ENCODE peak calls at places on chromosomes 5 and 9, in five cellular contexts. One of them, this sample, is unnamed.

GRCh38 chr5:16411235-16411634 is 54.4 kb downstream of the ZNF622 start:
- DNase-seq in mucosa of descending colon: no peak
- DNase-seq in heart left ventricle: no peak
- DNase-seq in choroid plexus epithelial cell: no peak
- DNase-seq in spleen: no peak
- DNase-seq in this sample: no peak

GRCh38 chr9:127578952-127579853 is 32.9 kb upstream of the STXBP1 start:
- DNase-seq in choroid plexus epithelial cell: peak
- DNase-seq in mucosa of descending colon: peak
- DNase-seq in heart left ventricle: peak
- DNase-seq in spleen: peak
- DNase-seq in this sample: peak

GRCh38 chr9:6780690-6781089 is 22.9 kb downstream of the KDM4C start:
- DNase-seq in heart left ventricle: no peak
- DNase-seq in choroid plexus epithelial cell: peak
- DNase-seq in mucosa of descending colon: no peak
- DNase-seq in spleen: no peak
- DNase-seq in this sample: no peak

GRCh38 chr9:128920381-128921058 is at the start of gene PHYHD1:
- DNase-seq in mucosa of descending colon: no peak
- DNase-seq in choroid plexus epithelial cell: peak
- DNase-seq in spleen: no peak
- DNase-seq in heart left ventricle: peak
- DNase-seq in this sample: peak

GRCh38 chr5:135821061-135821781 is 13.2 kb upstream of the SLC25A48 start:
- DNase-seq in heart left ventricle: no peak
- DNase-seq in spleen: no peak
- DNase-seq in mucosa of descending colon: no peak
- DNase-seq in choroid plexus epithelial cell: no peak
- DNase-seq in this sample: peak

GRCh38 chr5:142368529-142368928 is 43.7 kb upstream of the SPRY4 start:
- DNase-seq in mucosa of descending colon: no peak
- DNase-seq in choroid plexus epithelial cell: no peak
- DNase-seq in heart left ventricle: no peak
- DNase-seq in spleen: no peak
- DNase-seq in this sample: no peak

GRCh38 chr5:67494186-67494842 is 297.7 kb upstream of the CD180 start:
- DNase-seq in spleen: no peak
- DNase-seq in heart left ventricle: peak
- DNase-seq in choroid plexus epithelial cell: no peak
- DNase-seq in mucosa of descending colon: peak
- DNase-seq in this sample: no peak

GRCh38 chr5:6236858-6237481 is 141.4 kb downstream of the MED10 start:
- DNase-seq in spleen: no peak
- DNase-seq in choroid plexus epithelial cell: no peak
- DNase-seq in mucosa of descending colon: no peak
- DNase-seq in heart left ventricle: no peak
- DNase-seq in this sample: no peak

GRCh38 chr5:38471709-38472108 is 84.7 kb downstream of the LIFR start:
- DNase-seq in heart left ventricle: no peak
- DNase-seq in spleen: no peak
- DNase-seq in mucosa of descending colon: no peak
- DNase-seq in choroid plexus epithelial cell: no peak
- DNase-seq in this sample: no peak

GRCh38 chr5:129465945-129466344 is 5.8 kb downstream of the ADAMTS19 start:
- DNase-seq in mucosa of descending colon: no peak
- DNase-seq in choroid plexus epithelial cell: no peak
- DNase-seq in heart left ventricle: no peak
- DNase-seq in spleen: no peak
- DNase-seq in this sample: no peak

GRCh38 chr9:6616976-6617375 is 28.6 kb downstream of the GLDC start:
- DNase-seq in mucosa of descending colon: no peak
- DNase-seq in spleen: no peak
- DNase-seq in choroid plexus epithelial cell: no peak
- DNase-seq in heart left ventricle: no peak
- DNase-seq in this sample: no peak

GRCh38 chr5:15711881-15712280 is 211.9 kb downstream of the FBXL7 start:
- DNase-seq in mucosa of descending colon: no peak
- DNase-seq in spleen: no peak
- DNase-seq in heart left ventricle: no peak
- DNase-seq in choroid plexus epithelial cell: no peak
- DNase-seq in this sample: no peak

GRCh38 chr5:76331139-76331538 is 71.9 kb upstream of the IQGAP2 start:
- DNase-seq in heart left ventricle: no peak
- DNase-seq in mucosa of descending colon: no peak
- DNase-seq in spleen: no peak
- DNase-seq in choroid plexus epithelial cell: no peak
- DNase-seq in this sample: no peak

GRCh38 chr5:137470111-137470920 is 28.8 kb downstream of the SPOCK1 start:
- DNase-seq in mucosa of descending colon: no peak
- DNase-seq in choroid plexus epithelial cell: peak
- DNase-seq in spleen: no peak
- DNase-seq in heart left ventricle: no peak
- DNase-seq in this sample: peak

GRCh38 chr5:82396871-82397514 is 118.8 kb upstream of the RPS23 start:
- DNase-seq in mucosa of descending colon: peak
- DNase-seq in choroid plexus epithelial cell: peak
- DNase-seq in heart left ventricle: peak
- DNase-seq in spleen: no peak
- DNase-seq in this sample: peak

GRCh38 chr5:61298580-61298979 is 33.5 kb upstream of the ZSWIM6 start:
- DNase-seq in choroid plexus epithelial cell: peak
- DNase-seq in spleen: no peak
- DNase-seq in heart left ventricle: no peak
- DNase-seq in mucosa of descending colon: no peak
- DNase-seq in this sample: peak

GRCh38 chr5:16603295-16603694 is 13.5 kb downstream of the RETREG1 start:
- DNase-seq in heart left ventricle: no peak
- DNase-seq in spleen: no peak
- DNase-seq in mucosa of descending colon: no peak
- DNase-seq in choroid plexus epithelial cell: no peak
- DNase-seq in this sample: no peak

GRCh38 chr9:20630241-20630943 is 8.1 kb upstream of the MLLT3 start:
- DNase-seq in mucosa of descending colon: no peak
- DNase-seq in heart left ventricle: no peak
- DNase-seq in spleen: no peak
- DNase-seq in choroid plexus epithelial cell: no peak
- DNase-seq in this sample: no peak

GRCh38 chr5:176762489-176762888 is 47.9 kb upstream of the UNC5A start:
- DNase-seq in spleen: no peak
- DNase-seq in mucosa of descending colon: no peak
- DNase-seq in heart left ventricle: no peak
- DNase-seq in choroid plexus epithelial cell: no peak
- DNase-seq in this sample: peak

GRCh38 chr5:39446231-39446630 is 21.5 kb upstream of the DAB2 start:
- DNase-seq in heart left ventricle: no peak
- DNase-seq in choroid plexus epithelial cell: no peak
- DNase-seq in spleen: no peak
- DNase-seq in mucosa of descending colon: no peak
- DNase-seq in this sample: no peak

GRCh38 chr9:37215456-37216229 is 95.3 kb downstream of the ZCCHC7 start:
- DNase-seq in mucosa of descending colon: no peak
- DNase-seq in heart left ventricle: no peak
- DNase-seq in choroid plexus epithelial cell: peak
- DNase-seq in spleen: no peak
- DNase-seq in this sample: peak

GRCh38 chr9:37212435-37212834 is 92.1 kb downstream of the ZCCHC7 start:
- DNase-seq in choroid plexus epithelial cell: no peak
- DNase-seq in mucosa of descending colon: no peak
- DNase-seq in spleen: no peak
- DNase-seq in heart left ventricle: no peak
- DNase-seq in this sample: no peak

GRCh38 chr9:37210737-37211523 is 90.6 kb downstream of the ZCCHC7 start:
- DNase-seq in choroid plexus epithelial cell: no peak
- DNase-seq in heart left ventricle: no peak
- DNase-seq in spleen: no peak
- DNase-seq in mucosa of descending colon: no peak
- DNase-seq in this sample: no peak

GRCh38 chr9:37206121-37206620 is 85.8 kb downstream of the ZCCHC7 start:
- DNase-seq in choroid plexus epithelial cell: no peak
- DNase-seq in heart left ventricle: no peak
- DNase-seq in spleen: no peak
- DNase-seq in mucosa of descending colon: no peak
- DNase-seq in this sample: no peak

GRCh38 chr9:37209431-37210386 is 89.3 kb downstream of the ZCCHC7 start:
- DNase-seq in spleen: no peak
- DNase-seq in mucosa of descending colon: no peak
- DNase-seq in heart left ventricle: no peak
- DNase-seq in choroid plexus epithelial cell: no peak
- DNase-seq in this sample: no peak
- TF ChIP-seq CTCF in spleen: no peak
- TF ChIP-seq CTCF in mucosa of descending colon: no peak
- TF ChIP-seq CTCF in heart left ventricle: no peak
- TF ChIP-seq CTCF in choroid plexus epithelial cell: peak
- TF ChIP-seq CTCF in this sample: no peak

GRCh38 chr5:115555084-115555633 is 10.6 kb upstream of the FEM1C start:
- DNase-seq in spleen: no peak
- DNase-seq in heart left ventricle: no peak
- DNase-seq in choroid plexus epithelial cell: no peak
- DNase-seq in mucosa of descending colon: no peak
- DNase-seq in this sample: no peak

GRCh38 chr5:115558388-115558956 is 13.9 kb upstream of the FEM1C start:
- DNase-seq in choroid plexus epithelial cell: peak
- DNase-seq in heart left ventricle: no peak
- DNase-seq in spleen: no peak
- DNase-seq in mucosa of descending colon: no peak
- DNase-seq in this sample: no peak

GRCh38 chr5:115557667-115558387 is 13.3 kb upstream of the FEM1C start:
- DNase-seq in mucosa of descending colon: no peak
- DNase-seq in choroid plexus epithelial cell: peak
- DNase-seq in heart left ventricle: no peak
- DNase-seq in spleen: no peak
- DNase-seq in this sample: no peak

GRCh38 chr5:115553082-115553481 is 8.5 kb upstream of the FEM1C start:
- DNase-seq in choroid plexus epithelial cell: no peak
- DNase-seq in heart left ventricle: no peak
- DNase-seq in mucosa of descending colon: no peak
- DNase-seq in spleen: no peak
- DNase-seq in this sample: peak

GRCh38 chr5:115556276-115556675 is 11.7 kb upstream of the FEM1C start:
- DNase-seq in mucosa of descending colon: no peak
- DNase-seq in spleen: no peak
- DNase-seq in heart left ventricle: no peak
- DNase-seq in choroid plexus epithelial cell: no peak
- DNase-seq in this sample: no peak
- TF ChIP-seq CTCF in mucosa of descending colon: no peak
- TF ChIP-seq CTCF in spleen: no peak
- TF ChIP-seq CTCF in heart left ventricle: no peak
- TF ChIP-seq CTCF in choroid plexus epithelial cell: no peak
- TF ChIP-seq CTCF in this sample: no peak

GRCh38 chr5:138752341-138752950 is 779 bp upstream of the CTNNA1 start:
- DNase-seq in choroid plexus epithelial cell: peak
- DNase-seq in spleen: no peak
- DNase-seq in mucosa of descending colon: no peak
- DNase-seq in heart left ventricle: peak
- DNase-seq in this sample: peak
- TF ChIP-seq CTCF in choroid plexus epithelial cell: peak
- TF ChIP-seq CTCF in spleen: no peak
- TF ChIP-seq CTCF in mucosa of descending colon: no peak
- TF ChIP-seq CTCF in heart left ventricle: no peak
- TF ChIP-seq CTCF in this sample: no peak

DNA sequence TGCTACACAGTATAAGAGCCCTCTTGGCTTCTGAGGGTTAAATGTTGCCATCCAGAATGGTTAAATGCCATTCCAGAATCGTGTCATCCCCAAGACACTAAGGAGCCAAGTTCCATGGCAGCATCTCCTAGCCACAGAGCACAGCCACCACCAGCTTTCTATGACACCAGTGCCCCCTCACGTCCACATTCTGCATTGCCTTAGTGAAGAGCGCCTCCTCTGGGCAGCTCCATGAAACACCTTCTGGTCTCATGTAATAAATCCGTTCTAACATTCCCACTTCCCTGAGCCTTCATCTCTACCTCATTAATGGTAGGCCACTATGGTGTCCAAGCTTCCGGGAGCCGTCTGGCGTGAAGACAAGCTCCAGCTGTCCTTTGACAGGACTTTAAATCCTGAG is 12.4 kb downstream of the CBY3 start:
- DNase-seq in heart left ventricle: no peak
- DNase-seq in spleen: no peak
- DNase-seq in choroid plexus epithelial cell: peak
- DNase-seq in mucosa of descending colon: no peak
- DNase-seq in this sample: peak
- TF ChIP-seq CTCF in heart left ventricle: peak
- TF ChIP-seq CTCF in spleen: no peak
- TF ChIP-seq CTCF in choroid plexus epithelial cell: peak
- TF ChIP-seq CTCF in mucosa of descending colon: no peak
- TF ChIP-seq CTCF in this sample: peak

GRCh38 chr9:89924611-89925010 is 319.8 kb downstream of the GADD45G start:
- DNase-seq in spleen: no peak
- DNase-seq in mucosa of descending colon: no peak
- DNase-seq in heart left ventricle: no peak
- DNase-seq in choroid plexus epithelial cell: no peak
- DNase-seq in this sample: no peak

GRCh38 chr9:89926167-89926566 is 321.4 kb downstream of the GADD45G start:
- DNase-seq in choroid plexus epithelial cell: no peak
- DNase-seq in heart left ventricle: no peak
- DNase-seq in mucosa of descending colon: no peak
- DNase-seq in spleen: no peak
- DNase-seq in this sample: no peak

GRCh38 chr9:89923174-89923573 is 318.4 kb downstream of the GADD45G start:
- DNase-seq in heart left ventricle: no peak
- DNase-seq in choroid plexus epithelial cell: no peak
- DNase-seq in spleen: no peak
- DNase-seq in mucosa of descending colon: no peak
- DNase-seq in this sample: no peak

GRCh38 chr9:89922099-89922498 is 317.3 kb downstream of the GADD45G start:
- DNase-seq in heart left ventricle: no peak
- DNase-seq in choroid plexus epithelial cell: no peak
- DNase-seq in mucosa of descending colon: no peak
- DNase-seq in spleen: no peak
- DNase-seq in this sample: no peak

GRCh38 chr9:89923961-89924504 is 319.2 kb downstream of the GADD45G start:
- DNase-seq in spleen: no peak
- DNase-seq in choroid plexus epithelial cell: peak
- DNase-seq in mucosa of descending colon: no peak
- DNase-seq in heart left ventricle: no peak
- DNase-seq in this sample: peak
- TF ChIP-seq CTCF in spleen: no peak
- TF ChIP-seq CTCF in choroid plexus epithelial cell: peak
- TF ChIP-seq CTCF in mucosa of descending colon: no peak
- TF ChIP-seq CTCF in heart left ventricle: peak
- TF ChIP-seq CTCF in this sample: no peak

GRCh38 chr9:134168731-134169130 is 4.4 kb upstream of the RNU6ATAC start:
- DNase-seq in heart left ventricle: no peak
- DNase-seq in spleen: no peak
- DNase-seq in choroid plexus epithelial cell: peak
- DNase-seq in mucosa of descending colon: no peak
- DNase-seq in this sample: no peak
- TF ChIP-seq CTCF in heart left ventricle: no peak
- TF ChIP-seq CTCF in spleen: no peak
- TF ChIP-seq CTCF in choroid plexus epithelial cell: peak
- TF ChIP-seq CTCF in mucosa of descending colon: no peak
- TF ChIP-seq CTCF in this sample: peak